ENCODE peak calls at places on chromosome 14, in six cellular contexts. D is H9, E is H1, I is trophoblast cell, L is neuronal stem cell, A is IMR-90. K is an unnamed sample.

GRCh38 chr14:102768223-102769048 is 8.8 kb upstream of the TRAF3 start:
- DNase-seq in D (no peak), E (no peak), I (peak; percentile 40), L (no peak), A (no peak), K (no peak)

GRCh38 chr14:84591827-84592540 is 938.0 kb upstream of the FLRT2 start:
- DNase-seq in D (no peak), E (no peak), I (no peak), L (no peak), A (no peak), K (no peak)

GRCh38 chr14:68379510-68380303 is 413.2 kb downstream of the ZFP36L1 start:
- DNase-seq in D (no peak), E (no peak), I (no peak), L (no peak), A (no peak), K (no peak)

GRCh38 chr14:51490205-51490604 is 161.5 kb upstream of the FRMD6 start:
- DNase-seq in D (no peak), E (no peak), I (no peak), L (no peak), A (peak; percentile 83), K (peak; percentile 71)

GRCh38 chr14:38944691-38945090 is 158.3 kb downstream of the SEC23A start:
- DNase-seq in D (no peak), E (no peak), I (no peak), L (no peak), A (no peak), K (no peak)

GRCh38 chr14:23478109-23478698 is 8.7 kb downstream of the NGDN start:
- DNase-seq in D (no peak), E (no peak), I (peak; percentile 88), L (no peak), A (peak; percentile 74), K (peak; percentile 70)

GRCh38 chr14:72513994-72514659 is 379.8 kb downstream of the DPF3 start:
- DNase-seq in D (peak; percentile 43), E (no peak), I (peak; percentile 33), L (no peak), A (peak; percentile 73), K (peak; percentile 65)

GRCh38 chr14:101481557-101481956 is 79.7 kb upstream of the DIO3 start:
- DNase-seq in D (no peak), E (no peak), I (no peak), L (no peak), A (no peak), K (no peak)

GRCh38 chr14:99634443-99634842 is 10.5 kb upstream of the HHIPL1 start:
- DNase-seq in D (no peak), E (no peak), I (no peak), L (no peak), A (no peak), K (no peak)

GRCh38 chr14:99260652-99261551 is 11.1 kb downstream of the BCL11B start:
- DNase-seq in D (no peak), E (no peak), I (no peak), L (no peak), A (no peak), K (no peak)

GRCh38 chr14:81400852-81401251 is 728 bp upstream of the STON2 start:
- DNase-seq in D (no peak), E (no peak), I (peak; percentile 100), L (no peak), A (peak; percentile 51), K (peak; percentile 19)

GRCh38 chr14:100213956-100214767 is 24.8 kb upstream of the YY1 start:
- DNase-seq in D (peak; percentile 96), E (peak; percentile 71), I (peak; percentile 95), L (peak; percentile 82), A (peak; percentile 37), K (peak; percentile 70)

GRCh38 chr14:61696753-61697318 is 1.5 kb downstream of the HIF1A start:
- DNase-seq in D (no peak), E (no peak), I (no peak), L (no peak), A (no peak), K (no peak)

GRCh38 chr14:65137648-65138317 is 35.5 kb upstream of the MAX start:
- DNase-seq in D (no peak), E (no peak), I (no peak), L (no peak), A (peak; percentile 6), K (no peak)

GRCh38 chr14:75645051-75645450 is 15.6 kb downstream of the ERG28 start:
- DNase-seq in D (no peak), E (no peak), I (no peak), L (no peak), A (no peak), K (no peak)

GRCh38 chr14:104399432-104400155 is 180.0 kb upstream of the C14orf180 start:
- DNase-seq in D (peak; percentile 29), E (no peak), I (no peak), L (no peak), A (no peak), K (no peak)

GRCh38 chr14:41385787-41386186 is 220.9 kb upstream of the LRFN5 start:
- DNase-seq in D (no peak), E (no peak), I (no peak), L (no peak), A (no peak), K (no peak)

GRCh38 chr14:91320266-91320665 is 75.8 kb upstream of the GPR68 start:
- DNase-seq in D (no peak), E (no peak), I (no peak), L (no peak), A (no peak), K (no peak)

GRCh38 chr14:73269729-73270651 is 32.7 kb downstream of the PAPLN start:
- DNase-seq in D (peak; percentile 59), E (no peak), I (peak; percentile 74), L (no peak), A (peak; percentile 18), K (peak; percentile 44)

GRCh38 chr14:22871200-22871961 is at the start of gene LRP10:
- DNase-seq in D (peak; percentile 97), E (no peak), I (peak; percentile 92), L (peak; percentile 87), A (peak; percentile 75), K (peak; percentile 91)

GRCh38 chr14:60512952-60513554 is 4.1 kb downstream of the SIX6 start:
- DNase-seq in D (peak; percentile 73), E (no peak), I (no peak), L (peak; percentile 14), A (no peak), K (no peak)

GRCh38 chr14:89672636-89673279 is 255.7 kb upstream of the FOXN3 start:
- DNase-seq in D (no peak), E (no peak), I (no peak), L (no peak), A (no peak), K (peak; percentile 9)

GRCh38 chr14:102279688-102280348 is 25.1 kb downstream of the MOK start:
- DNase-seq in D (no peak), E (no peak), I (peak; percentile 88), L (no peak), A (peak; percentile 100), K (peak; percentile 76)

GRCh38 chr14:90140956-90141316 is 79.1 kb downstream of the KCNK13 start:
- DNase-seq in D (no peak), E (no peak), I (no peak), L (no peak), A (peak; percentile 71), K (peak; percentile 14)

GRCh38 chr14:94367347-94367746 is 21.1 kb downstream of the SERPINA1 start:
- DNase-seq in D (no peak), E (no peak), I (no peak), L (no peak), A (no peak), K (no peak)

GRCh38 chr14:92693998-92694780 is 54.2 kb downstream of the LGMN start:
- DNase-seq in D (no peak), E (no peak), I (peak; percentile 84), L (no peak), A (no peak), K (no peak)

GRCh38 chr14:32342151-32342853 is 13.2 kb downstream of the AKAP6 start:
- DNase-seq in D (no peak), E (no peak), I (peak; percentile 20), L (no peak), A (no peak), K (no peak)

DNA sequence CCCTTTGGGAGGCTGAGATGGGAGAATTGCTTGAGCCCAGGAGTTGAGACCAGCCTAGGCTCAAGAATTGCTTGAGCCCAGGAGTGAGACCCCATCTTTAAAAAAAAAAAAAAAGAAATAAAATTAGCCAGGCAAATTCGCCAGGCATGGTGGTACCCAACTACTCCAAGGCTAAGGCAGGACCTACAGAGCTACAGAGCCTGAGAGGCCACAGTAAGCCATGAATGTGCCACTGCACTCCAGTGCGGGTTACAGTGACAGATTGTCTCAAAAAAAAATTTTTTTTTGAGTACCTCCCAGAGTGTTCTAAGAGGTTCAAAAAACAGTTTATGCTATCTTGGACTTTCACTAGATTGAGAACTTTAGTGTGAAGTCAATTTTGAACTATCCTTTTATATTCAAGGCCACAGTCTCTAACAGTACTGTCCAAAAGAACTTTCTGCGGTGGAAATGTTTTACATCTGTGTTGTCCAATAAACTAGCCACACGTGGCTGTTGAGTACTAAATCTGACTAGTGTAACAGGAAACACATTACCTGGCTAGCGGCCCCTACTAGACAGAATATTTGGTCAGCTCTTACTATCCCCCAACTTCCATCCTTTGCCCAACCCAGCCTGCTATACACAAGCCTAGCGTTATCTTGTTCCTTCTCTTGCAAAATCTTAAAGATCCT is 2.4 kb downstream of the RPL36AL start:
- DNase-seq in D (no peak), E (no peak), I (no peak), L (no peak), A (no peak), K (no peak)
- H4K8ac ChIP-seq in D (no peak overlapping the region), E (no peak overlapping the region), I (no peak overlapping the region), L (no peak overlapping the region), A (peak overlapping the region; percentile 77), K (no peak overlapping the region)

DNA sequence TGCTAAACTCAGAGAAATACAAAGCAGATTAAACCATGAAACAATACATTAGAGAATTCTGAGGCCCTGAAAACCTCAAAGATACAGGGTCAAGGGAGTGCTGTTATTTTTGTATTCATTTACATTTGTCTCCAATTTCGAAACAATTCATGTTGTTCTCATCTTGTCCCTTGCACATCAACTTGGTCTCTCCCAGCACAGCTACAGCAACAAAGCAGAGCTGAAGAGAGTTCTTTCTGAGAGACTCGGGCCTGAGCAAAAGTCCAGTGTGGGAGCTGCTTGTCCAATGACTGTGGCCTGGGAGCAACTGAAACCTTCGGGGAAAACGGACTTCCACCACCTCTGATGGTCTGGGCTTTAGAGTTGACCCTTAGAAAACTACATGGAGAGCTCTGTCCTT is 79.4 kb upstream of the CDKN3 start:
- DNase-seq in D (no peak), E (no peak), I (no peak), L (no peak), A (no peak), K (no peak)
- H4K91ac ChIP-seq in D (no peak overlapping the region), E (no peak overlapping the region), I (no peak overlapping the region), L (no peak overlapping the region), A (no peak overlapping the region), K (no peak overlapping the region)

DNA sequence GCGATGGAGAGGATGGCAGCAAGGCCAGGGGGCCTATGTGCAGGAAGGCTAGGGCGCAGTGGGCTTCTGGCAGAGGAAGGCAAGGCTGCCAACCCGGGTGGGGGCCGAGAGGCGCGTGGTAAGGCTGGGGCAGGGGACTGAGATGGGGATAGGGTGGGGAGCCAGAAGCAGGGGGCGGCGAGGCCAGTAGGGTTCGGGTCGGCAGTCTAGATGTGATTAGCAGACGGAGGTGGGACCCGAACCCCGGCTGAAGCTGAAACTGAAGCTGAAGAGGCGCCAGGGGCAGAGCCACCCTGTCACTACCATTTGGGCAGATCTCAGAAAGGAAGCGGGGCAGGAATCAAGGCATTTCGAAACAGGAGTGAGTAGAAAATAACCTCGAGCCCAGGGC is 519 bp downstream of the TMED8 start:
- DNase-seq in D (peak; percentile 41), E (no peak), I (no peak), L (peak; percentile 14), A (no peak), K (peak; percentile 19)
- H4K8ac ChIP-seq in D (no peak overlapping the region), E (no peak overlapping the region), I (peak overlapping the region; percentile 41), L (no peak overlapping the region), A (peak overlapping the region; percentile 38), K (peak overlapping the region; percentile 47)

GRCh38 chr14:34466691-34467090 is 4.7 kb upstream of the SPTSSA start:
- DNase-seq in D (no peak), E (no peak), I (no peak), L (no peak), A (no peak), K (no peak)
- H4K91ac ChIP-seq in D (no peak overlapping the region), E (no peak overlapping the region), I (no peak overlapping the region), L (no peak overlapping the region), A (no peak overlapping the region), K (no peak overlapping the region)

K was measured in mesenchymal stem cell.